ENCODE peak calls at places on chromosomes 3 and 15, in five cellular contexts. D is astrocyte, A is fibroblast of lung, Z is endodermal cell, G is heart right ventricle. X is an unnamed sample.
A peak's percentile ranks its signal among the peaks of the same experiment; 100 is the strongest.

GRCh38 chr3:9387322-9387655 is 10.1 kb upstream of the SETD5 start:
- DNase-seq in G (no peak), Z (no peak), A (no peak), D (no peak), X (no peak)

GRCh38 chr3:54557538-54558419 is 370.1 kb downstream of the LRTM1 start:
- DNase-seq in Z (no peak), A (peak; percentile 34), G (no peak), D (peak; percentile 8), X (peak; percentile 47)

GRCh38 chr3:9746330-9746729 is 3.4 kb upstream of the OGG1 start:
- DNase-seq in G (no peak), A (peak; percentile 91), Z (no peak), D (peak; percentile 88), X (no peak)

GRCh38 chr15:70046716-70047369 is 50.9 kb downstream of the TLE3 start:
- DNase-seq in D (no peak), G (no peak), A (no peak), Z (no peak), X (no peak)

GRCh38 chr3:109109574-109109973 is 8.4 kb downstream of the MORC1 start:
- DNase-seq in Z (peak; percentile 67), D (no peak), A (no peak), G (no peak), X (no peak)

GRCh38 chr15:94240486-94240885 is 9.1 kb downstream of the MCTP2 start:
- DNase-seq in Z (no peak), A (no peak), G (no peak), D (no peak), X (no peak)

GRCh38 chr3:100023150-100023549 is 91.2 kb downstream of the FILIP1L start:
- DNase-seq in G (no peak), D (peak; percentile 91), Z (no peak), A (peak; percentile 93), X (peak; percentile 50)

GRCh38 chr15:55694652-55695150 is 48.3 kb downstream of the PRTG start:
- DNase-seq in D (peak; percentile 54), A (peak; percentile 62), G (no peak), Z (no peak), X (no peak)

GRCh38 chr15:39808909-39809308 is 26.3 kb upstream of the FSIP1 start:
- DNase-seq in A (no peak), Z (peak; percentile 61), G (no peak), D (no peak), X (no peak)

GRCh38 chr3:53516339-53516738 is 21.9 kb downstream of the CACNA1D start:
- DNase-seq in G (no peak), D (no peak), Z (no peak), A (no peak), X (no peak)

GRCh38 chr3:34312684-34313083 is 514.3 kb downstream of the PDCD6IP start:
- DNase-seq in D (no peak), A (no peak), Z (peak; percentile 74), G (no peak), X (no peak)

DNA sequence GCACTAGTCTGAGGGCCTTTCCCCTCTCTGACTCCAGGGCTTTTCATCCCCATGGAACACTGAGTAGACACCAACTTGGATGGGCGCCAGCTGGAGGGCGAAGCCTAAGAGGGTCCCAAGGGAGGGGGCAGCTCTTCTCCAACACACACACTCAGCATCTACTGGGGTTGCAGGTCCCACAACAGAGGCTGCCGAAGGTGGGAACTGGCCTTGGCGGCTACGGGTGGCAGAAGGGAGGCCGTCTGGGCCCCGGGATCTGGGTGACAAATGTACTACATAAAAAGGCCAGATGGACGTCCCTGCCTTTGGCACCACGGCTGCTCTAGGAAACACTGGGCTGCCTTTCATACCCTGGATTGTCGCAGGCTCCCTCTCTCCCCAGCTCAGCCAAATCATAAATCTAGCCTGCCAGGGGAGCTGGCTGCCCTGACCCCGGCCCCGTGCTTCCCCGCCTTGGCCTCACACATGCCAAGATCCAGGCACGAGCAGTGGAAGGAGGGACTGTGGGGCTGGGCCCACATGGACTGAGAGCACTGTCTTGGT is 31.5 kb downstream of the SEMA5B start:
- DNase-seq in Z (no peak), A (no peak), G (no peak), D (no peak), X (no peak)
- H3K4me1 ChIP-seq in Z (peaks cover 6% of the 10 kb centered on the region), A (no peaks in the 10 kb centered on the region), G (peaks cover 23% of the 10 kb centered on the region), D (no peaks in the 10 kb centered on the region), X (no peaks in the 10 kb centered on the region)

GRCh38 chr15:29115093-29115991 is 154.3 kb downstream of the NSMCE3 start:
- DNase-seq in D (no peak), Z (peak; percentile 88), G (no peak), A (no peak), X (no peak)
- TF ChIP-seq CTCF in D (no peak), Z (peak; percentile 81), G (peak; percentile 26), A (peak; percentile 52), X (peak; percentile 24)

GRCh38 chr3:11230125-11230524 is 42.1 kb upstream of the ATG7 start:
- DNase-seq in D (peak; percentile 44), G (no peak), Z (no peak), A (peak; percentile 56), X (peak; percentile 70)

GRCh38 chr3:11228041-11228440 is 44.2 kb upstream of the ATG7 start:
- DNase-seq in A (no peak), D (no peak), Z (no peak), G (no peak), X (no peak)

GRCh38 chr3:11226042-11226370 is 46.2 kb upstream of the ATG7 start:
- DNase-seq in A (no peak), D (no peak), Z (no peak), G (no peak), X (no peak)

GRCh38 chr3:11235385-11235784 is 36.8 kb upstream of the ATG7 start:
- DNase-seq in D (no peak), A (no peak), G (no peak), Z (no peak), X (no peak)

DNA sequence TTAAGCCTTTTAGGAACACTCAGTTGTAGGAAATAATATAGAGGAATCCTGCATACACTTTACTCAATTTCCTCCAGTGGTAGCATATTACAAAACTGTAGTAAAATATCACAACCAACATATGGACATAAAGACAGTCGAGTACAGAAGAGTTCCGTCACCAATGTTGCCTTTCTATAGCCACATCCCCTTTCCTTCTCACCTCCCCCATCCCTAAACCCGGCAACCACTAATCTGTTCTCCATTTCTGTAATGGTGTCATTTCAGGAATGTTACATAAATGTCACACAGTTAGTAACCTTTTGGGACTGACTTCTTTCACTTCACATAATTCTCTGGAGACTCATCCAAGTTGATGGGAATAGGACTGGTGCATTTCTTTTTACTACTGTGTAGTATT is 41.4 kb upstream of the ATG7 start:
- DNase-seq in Z (no peak), D (no peak), G (no peak), A (no peak), X (no peak)
- H3K27ac ChIP-seq in Z (no peak overlapping the region), D (no peak overlapping the region), G (no peak overlapping the region), A (no peak overlapping the region), X (no peak overlapping the region)

DNA sequence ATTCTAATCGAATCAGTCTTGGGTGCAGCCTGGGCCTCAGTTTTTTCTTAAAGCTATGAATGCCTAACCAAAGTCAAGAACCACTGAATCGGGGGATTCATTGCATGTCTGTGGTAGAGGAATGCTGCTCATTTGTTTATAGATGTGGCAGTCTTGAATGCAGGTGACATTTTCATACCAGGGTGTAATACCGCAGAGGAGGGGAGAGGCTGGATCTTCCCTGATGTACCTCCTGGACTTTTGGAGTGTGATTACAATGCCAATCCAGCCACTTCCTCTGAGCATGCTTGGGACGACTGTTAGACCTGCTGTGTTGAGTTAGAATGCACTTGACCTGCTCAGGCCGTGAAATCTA is 42.7 kb downstream of the GOLGA6A start:
- DNase-seq in Z (peak; percentile 27), D (no peak), A (no peak), G (no peak), X (no peak)
- H3K4me1 ChIP-seq in Z (no peaks in the 10 kb centered on the region), D (peaks cover 29% of the 10 kb centered on the region), A (peaks cover 27% of the 10 kb centered on the region), G (peaks cover 31% of the 10 kb centered on the region), X (no peaks in the 10 kb centered on the region)

DNA sequence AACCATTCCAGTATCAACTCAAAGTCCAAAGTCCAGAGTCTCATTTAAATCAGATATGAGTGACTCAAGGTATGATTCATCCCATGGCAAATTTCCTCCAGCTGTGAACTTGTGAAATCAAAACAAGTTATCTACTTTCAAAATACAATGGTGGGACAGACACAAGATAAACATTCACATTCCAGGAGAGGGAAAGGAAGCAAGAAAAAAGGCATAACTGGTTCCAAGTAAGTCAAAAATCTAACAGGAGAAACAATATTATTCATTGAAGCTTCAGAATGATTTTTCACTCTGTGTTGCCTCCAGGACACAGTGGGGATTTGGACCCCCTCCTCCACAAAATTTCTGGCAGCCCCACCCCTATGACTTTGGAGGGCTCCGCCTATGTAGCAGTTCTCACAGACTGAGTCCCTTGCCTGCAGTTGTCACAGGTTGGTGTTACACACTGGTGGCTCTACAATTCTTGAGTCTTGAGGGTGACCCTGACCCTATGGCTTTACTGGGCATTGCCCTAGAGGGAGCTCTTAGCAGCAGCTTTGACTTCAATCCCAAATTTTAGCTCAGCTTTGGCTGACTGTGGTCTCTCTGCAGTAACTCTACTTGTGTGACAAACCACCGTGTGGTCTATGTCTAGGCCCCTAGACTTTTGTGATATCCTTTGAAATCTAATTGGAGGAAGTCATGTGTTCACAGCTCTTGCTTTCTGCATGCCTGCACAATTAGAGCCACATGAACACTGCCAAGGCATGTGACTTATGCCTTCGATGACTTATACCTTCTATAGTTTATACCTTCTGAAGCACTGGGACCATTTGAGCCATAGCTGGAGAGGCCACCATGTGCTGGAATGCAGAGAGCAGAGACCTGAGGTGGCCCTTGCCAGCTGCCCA is 644.2 kb downstream of the GRM7 start:
- DNase-seq in G (peak; percentile 15), Z (peak; percentile 49), D (peak; percentile 98), A (peak; percentile 98), X (no peak)
- TF ChIP-seq CTCF in G (no peak), Z (peak; percentile 45), D (peak; percentile 26), A (peak; percentile 14), X (no peak)